ENCODE peak calls at places on chromosome 9, in eight cellular contexts. L is esophagus mucosa; S is psoas muscle; V is GM23338; O is right cardiac atrium; P is CD8-positive, alpha-beta T cell; A is activated naive CD4-positive, alpha-beta T cell treated with anti-CD3 and anti-CD28 coated beads, Interleukin-2, amount 50 U/mL, for 72 hours; J is right lobe of liver. K is an unnamed sample.

GRCh38 chr9:124496075-124496893 is 10.9 kb downstream of the NR5A1 start:
- ATAC-seq in L (no peak), S (no peak), V (no peak), O (no peak), P (no peak), A (no peak), J (no peak), K (no peak)

GRCh38 chr9:127979333-127980055 is 1.3 kb downstream of the EEIG1 start:
- ATAC-seq in L (peak), S (peak), V (peak), O (peak), P (no peak), A (no peak), J (peak), K (peak)

GRCh38 chr9:23245067-23245466 is 581.0 kb downstream of the ELAVL2 start:
- ATAC-seq in L (no peak), S (no peak), V (no peak), O (no peak), P (no peak), A (no peak), J (no peak), K (no peak)

GRCh38 chr9:116189683-116190082 is 36.1 kb downstream of the PAPPA start:
- ATAC-seq in L (peak), S (no peak), V (no peak), O (no peak), P (no peak), A (no peak), J (peak), K (no peak)

GRCh38 chr9:1659036-1659701 is 356.0 kb upstream of the SMARCA2 start:
- ATAC-seq in L (no peak), S (no peak), V (no peak), O (no peak), P (no peak), A (no peak), J (no peak), K (no peak)

GRCh38 chr9:97868859-97869258 is 15.8 kb downstream of the FOXE1 start:
- ATAC-seq in L (no peak), S (no peak), V (peak), O (no peak), P (no peak), A (no peak), J (no peak), K (no peak)

GRCh38 chr9:112917987-112918362 is 27.3 kb upstream of the SLC46A2 start:
- ATAC-seq in L (no peak), S (no peak), V (no peak), O (no peak), P (no peak), A (no peak), J (no peak), K (no peak)

GRCh38 chr9:78031271-78031825 is at the start of gene GNAQ:
- ATAC-seq in L (no peak), S (peak), V (peak), O (no peak), P (peak), A (peak), J (no peak), K (no peak)

GRCh38 chr9:76800901-76801300 is 36.7 kb downstream of the PCA3 start:
- ATAC-seq in L (no peak), S (no peak), V (no peak), O (no peak), P (no peak), A (no peak), J (no peak), K (no peak)

GRCh38 chr9:113274474-113275146 is 762 bp downstream of the CDC26 start:
- ATAC-seq in L (peak), S (peak), V (peak), O (peak), P (peak), A (peak), J (peak), K (peak)

GRCh38 chr9:104808030-104808614 is 44.2 kb downstream of the NIPSNAP3B start:
- ATAC-seq in L (peak), S (no peak), V (peak), O (peak), P (no peak), A (no peak), J (no peak), K (peak)

GRCh38 chr9:70861376-70861775 is 260.0 kb downstream of the TRPM3 start:
- ATAC-seq in L (no peak), S (no peak), V (no peak), O (no peak), P (no peak), A (no peak), J (no peak), K (no peak)

GRCh38 chr9:131278421-131279111 is 2.3 kb upstream of the FAM78A start:
- ATAC-seq in L (no peak), S (no peak), V (no peak), O (peak), P (peak), A (peak), J (no peak), K (peak)

GRCh38 chr9:114919611-114920010 is 10.8 kb downstream of the TNFSF8 start:
- ATAC-seq in L (no peak), S (no peak), V (no peak), O (no peak), P (no peak), A (peak), J (no peak), K (no peak)

GRCh38 chr9:2198956-2199635 is 183.9 kb downstream of the SMARCA2 start:
- ATAC-seq in L (no peak), S (no peak), V (no peak), O (no peak), P (no peak), A (peak), J (no peak), K (no peak)

GRCh38 chr9:137550241-137550621 is at the start of gene PNPLA7:
- ATAC-seq in L (peak), S (peak), V (peak), O (peak), P (peak), A (peak), J (peak), K (peak)

GRCh38 chr9:136353757-136354488 is 9.6 kb downstream of the DNLZ start:
- ATAC-seq in L (no peak), S (no peak), V (no peak), O (peak), P (no peak), A (no peak), J (no peak), K (no peak)

GRCh38 chr9:89497181-89497963 is 541 bp downstream of the SEMA4D start:
- ATAC-seq in L (peak), S (peak), V (peak), O (peak), P (peak), A (peak), J (peak), K (peak)

GRCh38 chr9:96169901-96170300 is 132.1 kb downstream of the HSD17B3 start:
- ATAC-seq in L (no peak), S (no peak), V (peak), O (no peak), P (no peak), A (no peak), J (no peak), K (no peak)

GRCh38 chr9:2367970-2368369 is 253.6 kb upstream of the VLDLR start:
- ATAC-seq in L (peak), S (no peak), V (peak), O (no peak), P (no peak), A (no peak), J (no peak), K (no peak)

GRCh38 chr9:121071356-121071755 is 3.4 kb upstream of the CNTRL start:
- ATAC-seq in L (no peak), S (no peak), V (no peak), O (no peak), P (no peak), A (peak), J (no peak), K (no peak)

GRCh38 chr9:127817881-127818434 is 15.3 kb downstream of the FPGS start:
- ATAC-seq in L (peak), S (peak), V (no peak), O (no peak), P (no peak), A (no peak), J (peak), K (peak)

GRCh38 chr9:14140121-14140520 is 173.8 kb downstream of the NFIB start:
- ATAC-seq in L (no peak), S (no peak), V (no peak), O (no peak), P (no peak), A (no peak), J (no peak), K (no peak)

GRCh38 chr9:89249001-89249400 is 62.0 kb upstream of the CKS2 start:
- ATAC-seq in L (no peak), S (no peak), V (no peak), O (no peak), P (no peak), A (no peak), J (no peak), K (no peak)

GRCh38 chr9:100989731-100990130 is 38.8 kb upstream of the PLPPR1 start:
- ATAC-seq in L (no peak), S (no peak), V (no peak), O (no peak), P (no peak), A (no peak), J (no peak), K (no peak)

GRCh38 chr9:4117835-4118610 is 181.8 kb downstream of the GLIS3 start:
- ATAC-seq in L (peak), S (no peak), V (peak), O (peak), P (no peak), A (peak), J (peak), K (no peak)

GRCh38 chr9:16257604-16258003 is 612.9 kb downstream of the BNC2 start:
- ATAC-seq in L (no peak), S (no peak), V (peak), O (peak), P (no peak), A (no peak), J (peak), K (peak)

GRCh38 chr9:121954477-121955175 is 138.5 kb downstream of the TTLL11 start:
- ATAC-seq in L (no peak), S (no peak), V (no peak), O (peak), P (no peak), A (no peak), J (no peak), K (peak)

GRCh38 chr9:113737414-113738271 is 138.5 kb upstream of the ZNF618 start:
- ATAC-seq in L (peak), S (no peak), V (peak), O (no peak), P (no peak), A (peak), J (peak), K (peak)

K was measured in SK-N-SH treated with all-trans-retinoic acid at 6 μM for 48 hours.